ENCODE peak calls at places on chromosomes 5 and 9, in four cellular contexts. J, G, R and Y are unnamed samples.

GRCh38 chr9:123251741-123252140 is 16.6 kb downstream of the STRBP start:
- DNase-seq in R (no peak), G (no peak), J (no peak), Y (no peak)

GRCh38 chr9:111582888-111583287 is 16.6 kb downstream of the PTGR1 start:
- DNase-seq in G (no peak), J (no peak), R (peak; percentile 49), Y (peak; percentile 29)

GRCh38 chr9:133075925-133076324 is 14.1 kb downstream of the CEL start:
- DNase-seq in R (peak; percentile 86), G (no peak), J (no peak), Y (peak; percentile 86)

GRCh38 chr5:153523831-153524230 is 33.4 kb downstream of the GRIA1 start:
- DNase-seq in J (no peak), R (peak; percentile 56), G (no peak), Y (peak; percentile 94)

GRCh38 chr5:173839117-173839713 is 48.9 kb upstream of the CPEB4 start:
- DNase-seq in R (no peak), G (no peak), J (no peak), Y (no peak)

GRCh38 chr9:34045903-34046302 is 2.8 kb downstream of the UBAP2 start:
- DNase-seq in G (no peak), J (no peak), R (no peak), Y (no peak)

GRCh38 chr5:76690704-76691469 is 25.0 kb upstream of the F2R start:
- DNase-seq in G (no peak), J (no peak), R (peak; percentile 77), Y (peak; percentile 39)

GRCh38 chr5:15241216-15241821 is 258.7 kb upstream of the FBXL7 start:
- DNase-seq in J (no peak), G (no peak), R (no peak), Y (no peak)

GRCh38 chr9:109064963-109065701 is 51.8 kb upstream of the CTNNAL1 start:
- DNase-seq in J (no peak), R (peak; percentile 13), G (no peak), Y (peak; percentile 20)

GRCh38 chr5:160921714-160922285 is 69.8 kb upstream of the ATP10B start:
- DNase-seq in R (no peak), G (no peak), J (no peak), Y (no peak)

GRCh38 chr5:145471831-145472616 is 363.1 kb downstream of the PRELID2 start:
- DNase-seq in R (no peak), G (no peak), J (no peak), Y (no peak)

GRCh38 chr5:135310328-135310989 is 88.6 kb downstream of the MACROH2A1 start:
- DNase-seq in J (no peak), R (peak; percentile 29), G (no peak), Y (no peak)

GRCh38 chr5:41392016-41392415 is 118.4 kb downstream of the PLCXD3 start:
- DNase-seq in G (no peak), J (no peak), R (no peak), Y (no peak)

GRCh38 chr5:103881560-103881959 is 319.0 kb upstream of the NUDT12 start:
- DNase-seq in R (no peak), J (no peak), G (no peak), Y (no peak)

GRCh38 chr9:76191493-76191892 is 202.7 kb downstream of the RFK start:
- DNase-seq in R (no peak), J (no peak), G (no peak), Y (no peak)

GRCh38 chr9:18568969-18569368 is 95.0 kb downstream of the ADAMTSL1 start:
- DNase-seq in G (no peak), J (no peak), R (no peak), Y (no peak)

GRCh38 chr5:172775326-172776234 is 4.6 kb upstream of the DUSP1 start:
- DNase-seq in J (peak; percentile 90), G (no peak), R (peak; percentile 63), Y (peak; percentile 46)

GRCh38 chr5:67842806-67843205 is 372.8 kb upstream of the PIK3R1 start:
- DNase-seq in J (no peak), G (no peak), R (peak; percentile 19), Y (no peak)

GRCh38 chr9:126489604-126490593 is 123.8 kb upstream of the LMX1B start:
- DNase-seq in G (no peak), J (no peak), R (no peak), Y (peak; percentile 57)

GRCh38 chr5:147453901-147454814 is 55.7 kb downstream of the DPYSL3 start:
- DNase-seq in R (peak; percentile 95), J (no peak), G (peak; percentile 94), Y (peak; percentile 97)

GRCh38 chr5:76192837-76193236 is 109.7 kb downstream of the SV2C start:
- DNase-seq in G (no peak), J (no peak), R (no peak), Y (no peak)

GRCh38 chr9:110432253-110432652 is 94.6 kb upstream of the TXNDC8 start:
- DNase-seq in G (no peak), J (no peak), R (no peak), Y (no peak)

GRCh38 chr5:122351416-122352157 is 39.5 kb downstream of the SNCAIP start:
- DNase-seq in J (no peak), G (no peak), R (no peak), Y (no peak)

GRCh38 chr5:179923422-179923821 is 15.7 kb upstream of the TBC1D9B start:
- DNase-seq in R (no peak), G (no peak), J (peak; percentile 38), Y (no peak)

GRCh38 chr5:132483101-132483500 is 7.5 kb downstream of the IRF1 start:
- DNase-seq in G (no peak), R (no peak), J (no peak), Y (no peak)

GRCh38 chr5:54254482-54255198 is 55.7 kb downstream of the ARL15 start:
- DNase-seq in R (peak; percentile 16), J (no peak), G (no peak), Y (peak; percentile 20)

GRCh38 chr9:83385317-83385716 is 152.9 kb downstream of the FRMD3 start:
- DNase-seq in R (no peak), G (no peak), J (no peak), Y (no peak)

GRCh38 chr5:134468921-134469400 is 56.5 kb upstream of the JADE2 start:
- DNase-seq in R (no peak), G (no peak), J (no peak), Y (no peak)

GRCh38 chr9:6931913-6932312 is 174.1 kb downstream of the KDM4C start:
- DNase-seq in R (peak; percentile 73), J (no peak), G (no peak), Y (peak; percentile 85)

GRCh38 chr5:173864126-173865075 is 23.7 kb upstream of the CPEB4 start:
- DNase-seq in G (no peak), R (no peak), J (no peak), Y (no peak)

GRCh38 chr9:38619556-38620447 is 594 bp downstream of the ANKRD18A start:
- DNase-seq in G (no peak), J (no peak), R (no peak), Y (peak; percentile 35)

GRCh38 chr9:133835273-133835901 is 97.2 kb upstream of the SARDH start:
- DNase-seq in J (no peak), R (no peak), G (no peak), Y (no peak)

GRCh38 chr5:76742586-76742985 is 26.7 kb downstream of the F2R start:
- DNase-seq in G (no peak), R (no peak), J (no peak), Y (peak; percentile 34)

GRCh38 chr9:125343518-125344284 is 82.1 kb downstream of the GAPVD1 start:
- DNase-seq in G (no peak), R (peak; percentile 63), J (no peak), Y (peak; percentile 66)

GRCh38 chr5:97192580-97193421 is 9.8 kb upstream of the RIOK2 start:
- DNase-seq in J (no peak), R (peak; percentile 9), G (peak; percentile 56), Y (no peak)

GRCh38 chr9:12708562-12709298 is 15.5 kb downstream of the TYRP1 start:
- DNase-seq in R (peak; percentile 74), J (no peak), G (no peak), Y (peak; percentile 55)

GRCh38 chr9:118635416-118635815 is 733.8 kb downstream of the BRINP1 start:
- DNase-seq in J (no peak), R (no peak), G (no peak), Y (no peak)